ENCODE peak calls at places on chromosomes 5 and 9, in eight cellular contexts. One of them, this sample, is unnamed.

GRCh38 chr9:130451509-130452388 is 7.0 kb downstream of the ASS1 start:
- DNase-seq in transverse colon: peak
- DNase-seq in spleen: no peak
- DNase-seq in breast epithelium: peak
- DNase-seq in HepG2: peak
- DNase-seq in suprapubic skin: no peak
- DNase-seq in SK-N-SH: peak
- DNase-seq in Panc1: no peak
- DNase-seq in this sample: peak

GRCh38 chr5:3365501-3366215 is 230.0 kb upstream of the IRX1 start:
- DNase-seq in HepG2: no peak
- DNase-seq in Panc1: no peak
- DNase-seq in breast epithelium: no peak
- DNase-seq in SK-N-SH: no peak
- DNase-seq in suprapubic skin: peak
- DNase-seq in transverse colon: no peak
- DNase-seq in spleen: no peak
- DNase-seq in this sample: no peak

GRCh38 chr9:93576296-93577044 is at the start of gene PHF2:
- DNase-seq in breast epithelium: no peak
- DNase-seq in spleen: peak
- DNase-seq in SK-N-SH: peak
- DNase-seq in HepG2: no peak
- DNase-seq in Panc1: no peak
- DNase-seq in transverse colon: no peak
- DNase-seq in suprapubic skin: no peak
- DNase-seq in this sample: peak

GRCh38 chr9:83920469-83920941 is 727 bp downstream of the KIF27 start:
- DNase-seq in SK-N-SH: peak
- DNase-seq in transverse colon: peak
- DNase-seq in suprapubic skin: no peak
- DNase-seq in HepG2: peak
- DNase-seq in breast epithelium: peak
- DNase-seq in spleen: no peak
- DNase-seq in Panc1: peak
- DNase-seq in this sample: no peak

GRCh38 chr5:131538177-131538593 is 96.8 kb downstream of the RAPGEF6 start:
- DNase-seq in Panc1: no peak
- DNase-seq in transverse colon: no peak
- DNase-seq in HepG2: peak
- DNase-seq in SK-N-SH: no peak
- DNase-seq in spleen: no peak
- DNase-seq in breast epithelium: no peak
- DNase-seq in suprapubic skin: no peak
- DNase-seq in this sample: no peak

GRCh38 chr9:109118802-109119438 is 827 bp downstream of the TMEM245 start:
- DNase-seq in spleen: no peak
- DNase-seq in Panc1: no peak
- DNase-seq in transverse colon: no peak
- DNase-seq in SK-N-SH: no peak
- DNase-seq in HepG2: peak
- DNase-seq in suprapubic skin: no peak
- DNase-seq in breast epithelium: no peak
- DNase-seq in this sample: peak

GRCh38 chr5:179795049-179795862 is 1.5 kb downstream of the LTC4S start:
- DNase-seq in Panc1: no peak
- DNase-seq in SK-N-SH: peak
- DNase-seq in transverse colon: no peak
- DNase-seq in breast epithelium: no peak
- DNase-seq in HepG2: no peak
- DNase-seq in suprapubic skin: peak
- DNase-seq in spleen: peak
- DNase-seq in this sample: no peak

GRCh38 chr9:83056180-83056579 is 6.8 kb downstream of the RASEF start:
- DNase-seq in suprapubic skin: no peak
- DNase-seq in SK-N-SH: no peak
- DNase-seq in HepG2: no peak
- DNase-seq in breast epithelium: no peak
- DNase-seq in spleen: no peak
- DNase-seq in transverse colon: no peak
- DNase-seq in Panc1: no peak
- DNase-seq in this sample: no peak

GRCh38 chr5:98498028-98498427 is 275.4 kb upstream of the RGMB start:
- DNase-seq in transverse colon: no peak
- DNase-seq in breast epithelium: no peak
- DNase-seq in suprapubic skin: no peak
- DNase-seq in Panc1: no peak
- DNase-seq in SK-N-SH: no peak
- DNase-seq in HepG2: no peak
- DNase-seq in spleen: no peak
- DNase-seq in this sample: no peak

GRCh38 chr5:178126556-178126955 is 4.3 kb upstream of the RMND5B start:
- DNase-seq in transverse colon: no peak
- DNase-seq in SK-N-SH: no peak
- DNase-seq in spleen: no peak
- DNase-seq in suprapubic skin: no peak
- DNase-seq in HepG2: no peak
- DNase-seq in Panc1: no peak
- DNase-seq in breast epithelium: no peak
- DNase-seq in this sample: no peak

GRCh38 chr5:464843-465590 is 22.0 kb downstream of the EXOC3 start:
- DNase-seq in HepG2: no peak
- DNase-seq in SK-N-SH: no peak
- DNase-seq in Panc1: no peak
- DNase-seq in breast epithelium: peak
- DNase-seq in suprapubic skin: peak
- DNase-seq in spleen: peak
- DNase-seq in transverse colon: peak
- DNase-seq in this sample: no peak

GRCh38 chr5:172441262-172441751 is 13.0 kb downstream of the SH3PXD2B start:
- DNase-seq in spleen: no peak
- DNase-seq in transverse colon: no peak
- DNase-seq in SK-N-SH: no peak
- DNase-seq in HepG2: no peak
- DNase-seq in breast epithelium: no peak
- DNase-seq in Panc1: no peak
- DNase-seq in suprapubic skin: peak
- DNase-seq in this sample: no peak

GRCh38 chr5:9431496-9432258 is 114.2 kb downstream of the SEMA5A start:
- DNase-seq in transverse colon: no peak
- DNase-seq in HepG2: no peak
- DNase-seq in breast epithelium: no peak
- DNase-seq in Panc1: no peak
- DNase-seq in SK-N-SH: peak
- DNase-seq in suprapubic skin: no peak
- DNase-seq in spleen: no peak
- DNase-seq in this sample: no peak

GRCh38 chr9:136799854-136800657 is 3.9 kb downstream of the CCDC183 start:
- DNase-seq in suprapubic skin: no peak
- DNase-seq in transverse colon: peak
- DNase-seq in SK-N-SH: peak
- DNase-seq in breast epithelium: peak
- DNase-seq in Panc1: no peak
- DNase-seq in spleen: peak
- DNase-seq in HepG2: peak
- DNase-seq in this sample: peak

GRCh38 chr9:125361837-125362531 is 100.4 kb downstream of the GAPVD1 start:
- DNase-seq in HepG2: no peak
- DNase-seq in breast epithelium: no peak
- DNase-seq in Panc1: no peak
- DNase-seq in transverse colon: no peak
- DNase-seq in SK-N-SH: no peak
- DNase-seq in suprapubic skin: no peak
- DNase-seq in spleen: no peak
- DNase-seq in this sample: peak

GRCh38 chr5:44663991-44664710 is 144.6 kb upstream of the MRPS30 start:
- DNase-seq in HepG2: no peak
- DNase-seq in spleen: peak
- DNase-seq in SK-N-SH: no peak
- DNase-seq in Panc1: no peak
- DNase-seq in suprapubic skin: no peak
- DNase-seq in transverse colon: no peak
- DNase-seq in breast epithelium: no peak
- DNase-seq in this sample: no peak

GRCh38 chr9:4575997-4576396 is 85.7 kb downstream of the SLC1A1 start:
- DNase-seq in suprapubic skin: no peak
- DNase-seq in SK-N-SH: no peak
- DNase-seq in breast epithelium: no peak
- DNase-seq in transverse colon: no peak
- DNase-seq in spleen: no peak
- DNase-seq in Panc1: no peak
- DNase-seq in HepG2: no peak
- DNase-seq in this sample: no peak

GRCh38 chr9:81605154-81605670 is 84.1 kb downstream of the TLE1 start:
- DNase-seq in spleen: no peak
- DNase-seq in HepG2: peak
- DNase-seq in SK-N-SH: no peak
- DNase-seq in transverse colon: no peak
- DNase-seq in breast epithelium: no peak
- DNase-seq in Panc1: no peak
- DNase-seq in suprapubic skin: no peak
- DNase-seq in this sample: no peak

GRCh38 chr5:34585601-34586104 is 70.5 kb upstream of the RAI14 start:
- DNase-seq in transverse colon: no peak
- DNase-seq in spleen: no peak
- DNase-seq in suprapubic skin: no peak
- DNase-seq in breast epithelium: peak
- DNase-seq in Panc1: peak
- DNase-seq in SK-N-SH: no peak
- DNase-seq in HepG2: peak
- DNase-seq in this sample: no peak

GRCh38 chr9:935348-935965 is 41.0 kb upstream of the DMRT3 start:
- DNase-seq in spleen: no peak
- DNase-seq in Panc1: no peak
- DNase-seq in HepG2: no peak
- DNase-seq in breast epithelium: no peak
- DNase-seq in suprapubic skin: no peak
- DNase-seq in SK-N-SH: peak
- DNase-seq in transverse colon: no peak
- DNase-seq in this sample: no peak
- TF ChIP-seq POLR2AphosphoS5 in spleen: no peak
- TF ChIP-seq POLR2AphosphoS5 in Panc1: no peak
- TF ChIP-seq POLR2AphosphoS5 in HepG2: no peak
- TF ChIP-seq POLR2AphosphoS5 in breast epithelium: no peak
- TF ChIP-seq POLR2AphosphoS5 in suprapubic skin: no peak
- TF ChIP-seq POLR2AphosphoS5 in SK-N-SH: no peak
- TF ChIP-seq POLR2AphosphoS5 in transverse colon: no peak
- TF ChIP-seq POLR2AphosphoS5 in this sample: no peak

GRCh38 chr5:167723254-167723871 is 568.1 kb upstream of the WWC1 start:
- DNase-seq in HepG2: peak
- DNase-seq in suprapubic skin: no peak
- DNase-seq in breast epithelium: peak
- DNase-seq in Panc1: peak
- DNase-seq in spleen: peak
- DNase-seq in transverse colon: peak
- DNase-seq in SK-N-SH: peak
- DNase-seq in this sample: peak
- TF ChIP-seq CTCF in HepG2: peak
- TF ChIP-seq CTCF in suprapubic skin: peak
- TF ChIP-seq CTCF in breast epithelium: peak
- TF ChIP-seq CTCF in Panc1: peak
- TF ChIP-seq CTCF in spleen: peak
- TF ChIP-seq CTCF in transverse colon: peak
- TF ChIP-seq CTCF in SK-N-SH: peak
- TF ChIP-seq CTCF in this sample: peak

DNA sequence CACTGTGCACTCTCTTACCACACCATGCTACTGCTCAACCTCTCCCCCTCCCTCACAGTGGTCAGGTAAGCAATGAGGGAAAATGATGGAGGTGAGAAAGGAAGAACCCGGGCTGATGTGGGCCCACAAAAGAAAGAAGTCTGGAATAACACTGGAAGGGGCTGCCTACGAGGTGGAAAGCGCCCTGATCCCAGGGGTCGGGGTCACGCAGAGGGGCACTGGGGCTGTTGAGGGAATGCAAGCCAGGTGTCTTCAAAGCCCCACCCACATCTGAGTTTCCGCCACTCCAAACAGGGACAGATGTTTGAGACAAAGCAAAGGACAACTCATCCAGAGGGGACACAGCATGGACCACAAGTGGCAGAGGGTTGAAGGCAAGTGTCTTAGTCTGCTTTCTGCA is 4.2 kb downstream of the TNIP1 start:
- DNase-seq in Panc1: no peak
- DNase-seq in HepG2: no peak
- DNase-seq in transverse colon: no peak
- DNase-seq in spleen: peak
- DNase-seq in suprapubic skin: no peak
- DNase-seq in SK-N-SH: no peak
- DNase-seq in breast epithelium: no peak
- DNase-seq in this sample: no peak
- TF ChIP-seq POLR2AphosphoS5 in Panc1: no peak
- TF ChIP-seq POLR2AphosphoS5 in HepG2: no peak
- TF ChIP-seq POLR2AphosphoS5 in transverse colon: no peak
- TF ChIP-seq POLR2AphosphoS5 in spleen: no peak
- TF ChIP-seq POLR2AphosphoS5 in suprapubic skin: no peak
- TF ChIP-seq POLR2AphosphoS5 in SK-N-SH: no peak
- TF ChIP-seq POLR2AphosphoS5 in breast epithelium: no peak
- TF ChIP-seq POLR2AphosphoS5 in this sample: no peak

GRCh38 chr5:137837741-137838389 is 29.8 kb upstream of the MYOT start:
- DNase-seq in suprapubic skin: no peak
- DNase-seq in breast epithelium: no peak
- DNase-seq in spleen: no peak
- DNase-seq in SK-N-SH: no peak
- DNase-seq in HepG2: no peak
- DNase-seq in transverse colon: no peak
- DNase-seq in Panc1: no peak
- DNase-seq in this sample: no peak
- TF ChIP-seq CTCF in suprapubic skin: no peak
- TF ChIP-seq CTCF in breast epithelium: no peak
- TF ChIP-seq CTCF in spleen: no peak
- TF ChIP-seq CTCF in SK-N-SH: no peak
- TF ChIP-seq CTCF in HepG2: no peak
- TF ChIP-seq CTCF in transverse colon: no peak
- TF ChIP-seq CTCF in Panc1: no peak
- TF ChIP-seq CTCF in this sample: no peak